ENCODE peak calls at places on chromosomes 16 and 17, in four cellular contexts. One of them, this sample, is unnamed.
A peak's percentile ranks its signal among the peaks of the same experiment; 100 is the strongest.

GRCh38 chr17:49967205-49967604 is 1.8 kb upstream of the DLX4 start:
- DNase-seq in uterus: no peak
- DNase-seq in A549: no peak
- DNase-seq in K562: no peak
- DNase-seq in this sample: no peak

GRCh38 chr17:59616253-59616920 is 3.3 kb upstream of the CLTC start:
- DNase-seq in K562: peak; percentile 71
- DNase-seq in uterus: no peak
- DNase-seq in A549: no peak
- DNase-seq in this sample: peak; percentile 72

GRCh38 chr17:72710834-72711233 is 381.7 kb downstream of the SLC39A11 start:
- DNase-seq in uterus: no peak
- DNase-seq in K562: no peak
- DNase-seq in A549: no peak
- DNase-seq in this sample: no peak

GRCh38 chr17:5047446-5047845 is 12.2 kb upstream of the SLC52A1 start:
- DNase-seq in uterus: no peak
- DNase-seq in K562: no peak
- DNase-seq in A549: no peak
- DNase-seq in this sample: no peak

GRCh38 chr17:65181237-65182061 is 44.3 kb downstream of the RGS9 start:
- DNase-seq in uterus: no peak
- DNase-seq in A549: no peak
- DNase-seq in K562: no peak
- DNase-seq in this sample: no peak

GRCh38 chr17:4003501-4004421 is 39.5 kb upstream of the ATP2A3 start:
- DNase-seq in uterus: no peak
- DNase-seq in A549: no peak
- DNase-seq in K562: no peak
- DNase-seq in this sample: no peak

GRCh38 chr17:56598471-56598870 is 5.0 kb downstream of the NOG start:
- DNase-seq in A549: no peak
- DNase-seq in K562: no peak
- DNase-seq in uterus: no peak
- DNase-seq in this sample: no peak

GRCh38 chr17:4004517-4005295 is 40.5 kb upstream of the ATP2A3 start:
- DNase-seq in K562: peak; percentile 80
- DNase-seq in A549: peak; percentile 81
- DNase-seq in uterus: no peak
- DNase-seq in this sample: peak; percentile 50

GRCh38 chr17:80959330-80960036 is 32.2 kb upstream of the CHMP6 start:
- DNase-seq in K562: no peak
- DNase-seq in uterus: peak; percentile 95
- DNase-seq in A549: no peak
- DNase-seq in this sample: no peak

GRCh38 chr17:39812466-39812865 is 51.6 kb downstream of the IKZF3 start:
- DNase-seq in uterus: no peak
- DNase-seq in K562: no peak
- DNase-seq in A549: no peak
- DNase-seq in this sample: no peak

GRCh38 chr16:54787045-54787444 is 143.6 kb upstream of the IRX5 start:
- DNase-seq in uterus: no peak
- DNase-seq in K562: no peak
- DNase-seq in A549: no peak
- DNase-seq in this sample: no peak

GRCh38 chr16:1784977-1785845 is 2.5 kb downstream of the NUBP2 start:
- DNase-seq in A549: no peak
- DNase-seq in K562: no peak
- DNase-seq in uterus: no peak
- DNase-seq in this sample: no peak

GRCh38 chr16:83781-84615 is 6.0 kb downstream of the MPG start:
- DNase-seq in uterus: no peak
- DNase-seq in A549: no peak
- DNase-seq in K562: no peak
- DNase-seq in this sample: no peak

GRCh38 chr17:46764709-46765401 is 53.6 kb downstream of the WNT3 start:
- DNase-seq in A549: no peak
- DNase-seq in uterus: no peak
- DNase-seq in K562: peak; percentile 87
- DNase-seq in this sample: no peak

GRCh38 chr16:14309001-14309886 is 238.1 kb downstream of the MRTFB start:
- DNase-seq in K562: no peak
- DNase-seq in A549: no peak
- DNase-seq in uterus: no peak
- DNase-seq in this sample: peak; percentile 13

GRCh38 chr17:46053911-46054534 is 55.0 kb downstream of the STH start:
- DNase-seq in uterus: no peak
- DNase-seq in A549: no peak
- DNase-seq in K562: no peak
- DNase-seq in this sample: no peak

GRCh38 chr17:38465420-38466345 is 37.4 kb downstream of the ARHGAP23 start:
- DNase-seq in K562: no peak
- DNase-seq in A549: no peak
- DNase-seq in uterus: peak; percentile 70
- DNase-seq in this sample: no peak

GRCh38 chr16:72807287-72807686 is 240.6 kb downstream of the ZFHX3 start:
- DNase-seq in uterus: no peak
- DNase-seq in A549: no peak
- DNase-seq in K562: no peak
- DNase-seq in this sample: no peak

GRCh38 chr17:59401725-59402124 is 70.3 kb downstream of the YPEL2 start:
- DNase-seq in A549: no peak
- DNase-seq in K562: no peak
- DNase-seq in uterus: no peak
- DNase-seq in this sample: no peak

GRCh38 chr16:9091867-9092281 is 430 bp downstream of the HAPSTR1 start:
- DNase-seq in uterus: peak; percentile 37
- DNase-seq in A549: no peak
- DNase-seq in K562: peak; percentile 45
- DNase-seq in this sample: peak; percentile 73

GRCh38 chr16:35221482-35222185 is 1762.2 kb downstream of the TP53TG3F start:
- DNase-seq in K562: no peak
- DNase-seq in A549: no peak
- DNase-seq in uterus: no peak
- DNase-seq in this sample: no peak

GRCh38 chr17:76369804-76370203 is 14.6 kb upstream of the SPHK1 start:
- DNase-seq in A549: no peak
- DNase-seq in uterus: no peak
- DNase-seq in K562: no peak
- DNase-seq in this sample: no peak

GRCh38 chr17:39872700-39873099 is 4.7 kb downstream of the ZPBP2 start:
- DNase-seq in uterus: no peak
- DNase-seq in A549: no peak
- DNase-seq in K562: no peak
- DNase-seq in this sample: peak; percentile 22

GRCh38 chr17:32283745-32284207 is 18.1 kb downstream of the RHBDL3 start:
- DNase-seq in K562: no peak
- DNase-seq in uterus: no peak
- DNase-seq in A549: no peak
- DNase-seq in this sample: no peak

GRCh38 chr17:1495265-1495664 is 2.8 kb upstream of the MYO1C start:
- DNase-seq in A549: no peak
- DNase-seq in uterus: no peak
- DNase-seq in K562: no peak
- DNase-seq in this sample: no peak

GRCh38 chr17:29740017-29740416 is 117.3 kb upstream of the CORO6 start:
- DNase-seq in uterus: no peak
- DNase-seq in A549: no peak
- DNase-seq in K562: no peak
- DNase-seq in this sample: no peak

GRCh38 chr17:48541574-48542113 is 3.3 kb downstream of the HOXB2 start:
- DNase-seq in uterus: peak; percentile 57
- DNase-seq in K562: peak; percentile 80
- DNase-seq in A549: no peak
- DNase-seq in this sample: peak; percentile 73

GRCh38 chr16:9545500-9546437 is 454.3 kb downstream of the HAPSTR1 start:
- DNase-seq in K562: no peak
- DNase-seq in A549: no peak
- DNase-seq in uterus: no peak
- DNase-seq in this sample: no peak

GRCh38 chr17:37762669-37763068 is 17.8 kb upstream of the HNF1B start:
- DNase-seq in K562: no peak
- DNase-seq in uterus: no peak
- DNase-seq in A549: no peak
- DNase-seq in this sample: no peak

GRCh38 chr17:17358060-17358751 is 55.0 kb downstream of the NT5M start:
- DNase-seq in A549: no peak
- DNase-seq in K562: no peak
- DNase-seq in uterus: no peak
- DNase-seq in this sample: no peak

GRCh38 chr16:67806428-67807147 is at the start of the genes RANBP10 and TSNAXIP1:
- DNase-seq in uterus: peak; percentile 98
- DNase-seq in A549: peak; percentile 94
- DNase-seq in K562: peak; percentile 99
- DNase-seq in this sample: peak; percentile 99

GRCh38 chr17:45861185-45861584 is 16.5 kb downstream of the SPPL2C start:
- DNase-seq in A549: no peak
- DNase-seq in K562: no peak
- DNase-seq in uterus: no peak
- DNase-seq in this sample: no peak

GRCh38 chr17:21299981-21300600 is 15.6 kb downstream of the MAP2K3 start:
- DNase-seq in A549: no peak
- DNase-seq in K562: no peak
- DNase-seq in uterus: no peak
- DNase-seq in this sample: no peak

GRCh38 chr17:28426081-28426519 is 20.1 kb upstream of the SLC46A1 start:
- DNase-seq in K562: peak; percentile 63
- DNase-seq in A549: peak; percentile 58
- DNase-seq in uterus: no peak
- DNase-seq in this sample: peak; percentile 21

GRCh38 chr17:81294512-81295030 is 536 bp downstream of the SLC38A10 start:
- DNase-seq in A549: peak; percentile 53
- DNase-seq in uterus: peak; percentile 30
- DNase-seq in K562: peak; percentile 54
- DNase-seq in this sample: peak; percentile 60

GRCh38 chr17:35795007-35795870 is at the start of gene MMP28:
- DNase-seq in A549: peak; percentile 70
- DNase-seq in uterus: no peak
- DNase-seq in K562: peak; percentile 43
- DNase-seq in this sample: peak; percentile 43
- TF ChIP-seq POLR2A in A549: peak; percentile 43
- TF ChIP-seq POLR2A in uterus: no peak
- TF ChIP-seq POLR2A in K562: no peak
- TF ChIP-seq POLR2A in this sample: no peak

GRCh38 chr16:11345040-11345862 is at the start of gene RMI2:
- DNase-seq in K562: peak; percentile 98
- DNase-seq in A549: peak; percentile 99
- DNase-seq in uterus: peak; percentile 97
- DNase-seq in this sample: peak; percentile 99
- TF ChIP-seq POLR2A in K562: peak; percentile 63
- TF ChIP-seq POLR2A in A549: peak; percentile 35
- TF ChIP-seq POLR2A in uterus: peak; percentile 41
- TF ChIP-seq POLR2A in this sample: peak; percentile 78

DNA sequence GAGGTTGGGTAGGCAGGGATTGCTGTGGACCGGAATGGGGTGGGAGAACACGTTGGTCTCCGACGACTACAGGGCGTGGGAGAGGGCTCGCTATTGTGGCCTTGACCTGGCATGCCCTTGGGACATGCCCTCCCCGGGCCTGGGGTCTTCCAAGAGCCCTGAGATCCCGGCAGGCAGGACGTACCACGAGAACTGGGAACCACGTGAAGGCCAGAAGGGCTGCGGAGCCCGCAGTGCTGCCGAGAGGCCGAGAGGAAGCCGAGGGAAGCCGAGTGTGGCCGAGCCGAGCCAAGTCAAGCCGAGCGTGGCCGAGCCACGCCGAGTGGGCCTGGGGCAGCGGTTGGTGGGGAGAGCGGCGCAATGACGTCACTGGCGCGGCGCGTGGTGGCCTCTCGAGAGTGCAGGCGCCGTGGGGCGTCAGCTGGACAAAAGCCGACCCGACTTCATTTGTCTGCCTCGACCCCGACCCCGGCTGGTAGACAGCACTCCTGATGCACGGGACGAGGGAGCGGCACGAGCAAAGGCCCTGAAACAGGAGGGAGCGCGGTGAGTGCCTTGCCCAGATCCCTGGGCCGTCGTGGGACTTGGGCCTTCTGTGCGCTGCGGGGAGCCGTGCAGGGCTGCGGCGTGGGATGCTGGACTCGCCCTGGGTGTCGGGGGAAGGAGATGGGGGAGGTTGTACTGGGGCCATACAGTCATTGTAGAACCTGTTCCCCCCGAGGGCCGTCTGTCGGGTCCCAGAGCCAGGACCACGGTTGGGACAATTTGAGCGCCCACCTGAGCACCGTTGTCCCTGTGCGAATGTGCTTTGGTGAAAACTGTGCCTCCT is 6.6 kb downstream of the SOCS1 start:
- DNase-seq in uterus: no peak
- DNase-seq in A549: no peak
- DNase-seq in K562: no peak
- DNase-seq in this sample: no peak
- TF ChIP-seq POLR2A in uterus: no peak
- TF ChIP-seq POLR2A in A549: no peak
- TF ChIP-seq POLR2A in K562: no peak
- TF ChIP-seq POLR2A in this sample: no peak

GRCh38 chr17:55241097-55241496 is 23.7 kb upstream of the HLF start:
- DNase-seq in K562: no peak
- DNase-seq in A549: no peak
- DNase-seq in uterus: no peak
- DNase-seq in this sample: no peak

GRCh38 chr17:55237268-55237667 is 27.5 kb upstream of the HLF start:
- DNase-seq in K562: no peak
- DNase-seq in uterus: no peak
- DNase-seq in A549: no peak
- DNase-seq in this sample: no peak

GRCh38 chr17:55238931-55239297 is 25.8 kb upstream of the HLF start:
- DNase-seq in A549: peak; percentile 49
- DNase-seq in uterus: no peak
- DNase-seq in K562: peak; percentile 56
- DNase-seq in this sample: peak; percentile 28

GRCh38 chr17:55237826-55238196 is 26.9 kb upstream of the HLF start:
- DNase-seq in A549: no peak
- DNase-seq in K562: no peak
- DNase-seq in uterus: no peak
- DNase-seq in this sample: no peak

DNA sequence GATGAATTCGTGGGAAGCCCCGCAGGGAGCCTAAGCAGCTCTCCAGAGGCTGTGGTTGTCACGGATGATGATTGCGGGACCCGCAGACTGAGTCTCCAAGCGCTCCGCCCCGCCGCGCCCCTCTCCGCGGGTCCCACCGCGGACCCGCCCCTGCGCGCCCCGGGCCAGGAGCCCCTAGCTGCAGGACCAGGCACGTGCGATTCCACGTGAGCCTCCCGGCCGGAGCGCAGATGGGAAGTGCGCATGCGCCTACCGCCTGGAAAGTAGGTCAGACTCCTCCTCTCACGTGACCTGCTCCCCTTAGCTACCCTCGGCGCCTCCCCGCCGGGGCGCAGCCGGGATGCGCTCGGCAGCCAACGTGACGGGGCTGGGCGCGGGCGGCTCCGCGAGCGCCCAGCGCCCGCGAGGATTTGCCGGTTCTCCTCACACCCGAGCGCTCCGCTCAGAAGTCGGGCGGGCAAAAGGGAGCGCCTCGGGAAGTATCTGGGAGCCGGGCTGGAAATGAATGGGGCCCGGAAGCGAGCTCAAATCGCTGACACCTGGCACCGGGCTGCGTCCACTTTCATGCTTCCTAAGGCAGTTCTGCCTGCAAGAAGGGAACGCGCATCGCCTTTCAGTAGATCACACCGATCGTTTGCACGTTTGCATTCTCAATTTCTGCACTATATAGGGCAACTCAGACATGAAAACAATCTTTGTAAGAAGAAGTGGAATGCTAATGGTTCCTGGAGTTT is 26.4 kb upstream of the HLF start:
- DNase-seq in A549: peak; percentile 99
- DNase-seq in uterus: peak; percentile 95
- DNase-seq in K562: peak; percentile 93
- DNase-seq in this sample: peak; percentile 89
- TF ChIP-seq POLR2A in A549: peak; percentile 55
- TF ChIP-seq POLR2A in uterus: peak; percentile 40
- TF ChIP-seq POLR2A in K562: no peak
- TF ChIP-seq POLR2A in this sample: no peak